ENCODE peak calls at places on chromosomes 3 and 15, in nine cellular contexts. W is activated T-cell treated with anti-CD3 and anti-CD28 coated beads, Interleukin-2, amount 50 U/mL, for 1 hour; O is dorsolateral prefrontal cortex; J is nephron progenitor cell; D is GM20000; K is HL-60; U is activated CD4-positive, alpha-beta T cell treated with anti-CD3 and anti-CD28 coated beads, Interleukin-2, amount 50 U/mL, for 48 hours; X is stimulated activated CD8-positive, alpha-beta memory T cell treated with anti-CD3 and anti-CD28 coated beads, Interleukin-4, amount 100 ng/mL, for 1 hour; T is stimulated activated CD4-positive, alpha-beta T cell treated with anti-CD3 and anti-CD28 coated beads, Interleukin-1b, Interleukin-23, amount 100 ng/mL, for 24 hours. B is an unnamed sample.

GRCh38 chr3:32238816-32239637 is 547 bp downstream of the CMTM8 start:
- DNase-seq in W (no peak), U (peak; percentile 51), J (peak; percentile 70), D (peak; percentile 38), O (peak; percentile 47), X (no peak), K (peak; percentile 68), T (peak; percentile 7), B (peak; percentile 49)

GRCh38 chr3:118960876-118961275 is 73.8 kb downstream of the IGSF11 start:
- DNase-seq in X (no peak), W (no peak), J (no peak), U (no peak), D (no peak), O (no peak), K (no peak), T (no peak), B (no peak)

GRCh38 chr3:155225417-155225816 is 68.1 kb downstream of the STRIT1 start:
- DNase-seq in O (no peak), X (no peak), W (no peak), K (no peak), J (no peak), U (no peak), D (no peak), T (no peak), B (no peak)

GRCh38 chr15:29107291-29107890 is 162.2 kb downstream of the NSMCE3 start:
- DNase-seq in J (no peak), D (no peak), K (no peak), X (no peak), T (no peak), W (no peak), U (no peak), O (no peak), B (no peak)

GRCh38 chr3:38573606-38574005 is 75.9 kb downstream of the SCN5A start:
- DNase-seq in D (no peak), T (no peak), W (no peak), U (no peak), O (no peak), X (no peak), K (no peak), J (no peak), B (no peak)

GRCh38 chr15:72604794-72605193 is 49.7 kb upstream of the GOLGA6B start:
- DNase-seq in X (no peak), U (no peak), O (no peak), J (peak; percentile 37), W (no peak), K (no peak), T (no peak), D (no peak), B (no peak)

GRCh38 chr15:80749589-80749988 is 29.6 kb upstream of the CEMIP start:
- DNase-seq in J (no peak), T (no peak), K (no peak), U (no peak), D (no peak), O (no peak), X (no peak), W (no peak), B (no peak)

GRCh38 chr3:168213920-168214319 is 118.2 kb upstream of the GOLIM4 start:
- DNase-seq in X (no peak), W (no peak), D (peak; percentile 45), J (no peak), T (no peak), K (no peak), O (no peak), U (no peak), B (no peak)

GRCh38 chr3:52707585-52707984 is 1.7 kb downstream of the SPCS1 start:
- DNase-seq in K (no peak), T (no peak), O (no peak), X (no peak), U (no peak), W (no peak), D (peak; percentile 56), J (no peak), B (no peak)

GRCh38 chr15:45831787-45832186 is 197.0 kb downstream of the SQOR start:
- DNase-seq in X (no peak), O (no peak), K (no peak), J (no peak), U (no peak), T (no peak), D (no peak), W (no peak), B (no peak)

GRCh38 chr3:64501298-64501906 is 186.4 kb downstream of the ADAMTS9 start:
- DNase-seq in X (no peak), T (no peak), D (no peak), U (no peak), K (no peak), O (no peak), W (no peak), J (no peak), B (no peak)

GRCh38 chr3:40237892-40238571 is 71.5 kb upstream of the EIF1B start:
- DNase-seq in J (peak; percentile 35), D (no peak), K (no peak), W (no peak), T (no peak), U (no peak), X (no peak), O (no peak), B (no peak)

GRCh38 chr15:72437650-72438316 is 36.3 kb upstream of the ARIH1 start:
- DNase-seq in X (no peak), T (no peak), O (no peak), D (no peak), K (no peak), W (no peak), U (no peak), J (no peak), B (no peak)

GRCh38 chr3:87225659-87226058 is 1.4 kb upstream of the CHMP2B start:
- DNase-seq in U (no peak), K (no peak), T (no peak), J (peak; percentile 2), O (no peak), X (no peak), W (no peak), D (no peak), B (no peak)

GRCh38 chr3:188043891-188044290 is 110.1 kb upstream of the LPP start:
- DNase-seq in O (no peak), W (no peak), D (no peak), U (no peak), X (no peak), K (no peak), T (no peak), J (no peak), B (no peak)

GRCh38 chr15:67550522-67550921 is 8.0 kb downstream of the MAP2K5 start:
- DNase-seq in D (no peak), X (no peak), O (no peak), K (no peak), J (no peak), T (no peak), U (no peak), W (no peak), B (no peak)

B was measured in activated naive CD8-positive, alpha-beta T cell treated with anti-CD3 and anti-CD28 coated beads for 36 hours.